ENCODE peak calls at places on chromosomes 3 and 15, in six cellular contexts. One of them, this sample, is unnamed.

GRCh38 chr15:37585966-37586656 is 348.3 kb upstream of the TMCO5A start:
- DNase-seq in GM12878: no peak
- DNase-seq in SK-N-SH: no peak
- DNase-seq in H1: no peak
- DNase-seq in K562: no peak
- DNase-seq in HCT116: no peak
- DNase-seq in this sample: no peak

GRCh38 chr3:169430687-169431404 is 232.7 kb downstream of the MECOM start:
- DNase-seq in GM12878: no peak
- DNase-seq in K562: no peak
- DNase-seq in H1: no peak
- DNase-seq in SK-N-SH: no peak
- DNase-seq in HCT116: no peak
- DNase-seq in this sample: peak

GRCh38 chr15:31390777-31391486 is 64.3 kb downstream of the KLF13 start:
- DNase-seq in H1: no peak
- DNase-seq in K562: no peak
- DNase-seq in HCT116: no peak
- DNase-seq in SK-N-SH: no peak
- DNase-seq in GM12878: no peak
- DNase-seq in this sample: no peak

GRCh38 chr3:101081990-101082389 is 88.8 kb upstream of the ABI3BP start:
- DNase-seq in H1: no peak
- DNase-seq in SK-N-SH: no peak
- DNase-seq in HCT116: no peak
- DNase-seq in K562: no peak
- DNase-seq in GM12878: no peak
- DNase-seq in this sample: no peak

GRCh38 chr3:68904064-68904463 is 28.3 kb downstream of the TAFA4 start:
- DNase-seq in H1: no peak
- DNase-seq in HCT116: no peak
- DNase-seq in SK-N-SH: no peak
- DNase-seq in K562: no peak
- DNase-seq in GM12878: no peak
- DNase-seq in this sample: no peak

GRCh38 chr15:67267440-67267839 is 12.9 kb downstream of the IQCH start:
- DNase-seq in HCT116: no peak
- DNase-seq in GM12878: no peak
- DNase-seq in K562: no peak
- DNase-seq in H1: no peak
- DNase-seq in SK-N-SH: peak
- DNase-seq in this sample: no peak

GRCh38 chr15:78506971-78507830 is at the start of gene HYKK:
- DNase-seq in K562: peak
- DNase-seq in GM12878: peak
- DNase-seq in HCT116: peak
- DNase-seq in SK-N-SH: peak
- DNase-seq in H1: peak
- DNase-seq in this sample: peak

GRCh38 chr3:32354362-32354778 is 37.3 kb upstream of the CMTM7 start:
- DNase-seq in H1: no peak
- DNase-seq in SK-N-SH: no peak
- DNase-seq in GM12878: no peak
- DNase-seq in HCT116: no peak
- DNase-seq in K562: no peak
- DNase-seq in this sample: no peak

GRCh38 chr3:38616658-38617057 is 32.8 kb downstream of the SCN5A start:
- DNase-seq in SK-N-SH: no peak
- DNase-seq in H1: no peak
- DNase-seq in K562: no peak
- DNase-seq in GM12878: no peak
- DNase-seq in HCT116: no peak
- DNase-seq in this sample: no peak

GRCh38 chr3:106635271-106635670 is 742.0 kb upstream of the CCDC54 start:
- DNase-seq in K562: no peak
- DNase-seq in GM12878: no peak
- DNase-seq in HCT116: no peak
- DNase-seq in SK-N-SH: no peak
- DNase-seq in H1: no peak
- DNase-seq in this sample: peak

DNA sequence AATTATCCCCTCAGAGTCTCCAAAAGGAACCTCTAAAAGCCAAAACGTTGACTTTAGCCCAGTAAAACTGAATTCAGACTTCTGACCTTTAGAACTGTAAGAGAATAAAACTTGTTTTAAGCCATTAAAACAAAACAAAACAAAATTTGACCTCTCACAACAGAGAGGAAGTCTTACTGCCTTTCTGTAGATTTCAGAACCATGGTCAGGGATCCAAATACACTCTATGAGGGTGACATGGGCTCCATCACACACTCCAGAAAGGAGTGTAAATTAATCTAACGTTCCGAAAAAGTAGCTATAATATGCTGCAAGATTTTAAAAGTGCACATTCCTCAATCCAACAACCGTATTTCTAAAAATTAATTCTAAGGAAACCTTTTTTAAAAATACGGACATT is 19.2 kb upstream of the RPL14 start:
- DNase-seq in K562: no peak
- DNase-seq in H1: no peak
- DNase-seq in SK-N-SH: no peak
- DNase-seq in HCT116: no peak
- DNase-seq in GM12878: no peak
- DNase-seq in this sample: no peak
- TF ChIP-seq JUND in K562: no peak
- TF ChIP-seq JUND in H1: no peak
- TF ChIP-seq JUND in SK-N-SH: no peak
- TF ChIP-seq JUND in HCT116: no peak
- TF ChIP-seq JUND in GM12878: no peak
- TF ChIP-seq JUND in this sample: no peak

DNA sequence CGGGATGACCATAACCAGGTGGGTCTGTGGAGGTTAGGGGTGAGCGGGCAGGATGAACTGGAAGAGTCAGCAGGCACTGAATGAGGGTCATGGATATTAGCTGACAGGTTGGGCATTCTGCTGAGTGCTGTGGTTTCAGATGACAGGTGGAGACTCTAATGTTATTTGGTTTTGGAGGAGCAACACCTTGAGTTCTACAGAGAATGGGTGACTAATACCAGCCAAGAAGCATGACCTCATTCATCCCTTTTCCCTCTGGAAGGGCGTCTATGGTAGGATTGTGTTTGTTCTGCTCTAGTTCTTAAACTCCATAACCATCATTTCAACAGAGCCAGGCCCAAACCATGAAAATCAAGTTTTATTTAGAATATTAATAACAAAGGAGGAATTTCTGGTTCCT is 550.7 kb upstream of the LMCD1 start:
- DNase-seq in HCT116: no peak
- DNase-seq in H1: no peak
- DNase-seq in GM12878: no peak
- DNase-seq in K562: no peak
- DNase-seq in SK-N-SH: no peak
- DNase-seq in this sample: no peak
- TF ChIP-seq JUND in HCT116: no peak
- TF ChIP-seq JUND in H1: no peak
- TF ChIP-seq JUND in GM12878: no peak
- TF ChIP-seq JUND in K562: no peak
- TF ChIP-seq JUND in SK-N-SH: no peak
- TF ChIP-seq JUND in this sample: no peak

GRCh38 chr3:65231544-65231943 is 543.7 kb upstream of the ADAMTS9 start:
- DNase-seq in HCT116: no peak
- DNase-seq in K562: no peak
- DNase-seq in SK-N-SH: peak
- DNase-seq in GM12878: no peak
- DNase-seq in H1: no peak
- DNase-seq in this sample: no peak
- TF ChIP-seq JUND in HCT116: no peak
- TF ChIP-seq JUND in K562: no peak
- TF ChIP-seq JUND in SK-N-SH: no peak
- TF ChIP-seq JUND in GM12878: no peak
- TF ChIP-seq JUND in H1: no peak
- TF ChIP-seq JUND in this sample: no peak

GRCh38 chr3:70308760-70309159 is 3.7 kb downstream of the MDFIC2 start:
- DNase-seq in SK-N-SH: peak
- DNase-seq in H1: no peak
- DNase-seq in GM12878: no peak
- DNase-seq in HCT116: no peak
- DNase-seq in K562: peak
- DNase-seq in this sample: peak
- TF ChIP-seq JUND in SK-N-SH: no peak
- TF ChIP-seq JUND in H1: no peak
- TF ChIP-seq JUND in GM12878: no peak
- TF ChIP-seq JUND in HCT116: no peak
- TF ChIP-seq JUND in K562: no peak
- TF ChIP-seq JUND in this sample: no peak

GRCh38 chr3:58494107-58494506 is 2.2 kb downstream of the KCTD6 start:
- DNase-seq in GM12878: no peak
- DNase-seq in HCT116: no peak
- DNase-seq in SK-N-SH: no peak
- DNase-seq in H1: no peak
- DNase-seq in K562: no peak
- DNase-seq in this sample: peak

GRCh38 chr3:58495101-58495500 is 3.2 kb downstream of the KCTD6 start:
- DNase-seq in K562: no peak
- DNase-seq in SK-N-SH: no peak
- DNase-seq in H1: no peak
- DNase-seq in HCT116: no peak
- DNase-seq in GM12878: no peak
- DNase-seq in this sample: no peak

GRCh38 chr3:58491506-58492384 is at the start of gene KCTD6:
- DNase-seq in GM12878: peak
- DNase-seq in HCT116: peak
- DNase-seq in K562: peak
- DNase-seq in H1: peak
- DNase-seq in SK-N-SH: peak
- DNase-seq in this sample: peak

GRCh38 chr3:58490860-58491501 is 915 bp upstream of the KCTD6 start:
- DNase-seq in K562: no peak
- DNase-seq in HCT116: no peak
- DNase-seq in SK-N-SH: no peak
- DNase-seq in GM12878: no peak
- DNase-seq in H1: no peak
- DNase-seq in this sample: no peak

DNA sequence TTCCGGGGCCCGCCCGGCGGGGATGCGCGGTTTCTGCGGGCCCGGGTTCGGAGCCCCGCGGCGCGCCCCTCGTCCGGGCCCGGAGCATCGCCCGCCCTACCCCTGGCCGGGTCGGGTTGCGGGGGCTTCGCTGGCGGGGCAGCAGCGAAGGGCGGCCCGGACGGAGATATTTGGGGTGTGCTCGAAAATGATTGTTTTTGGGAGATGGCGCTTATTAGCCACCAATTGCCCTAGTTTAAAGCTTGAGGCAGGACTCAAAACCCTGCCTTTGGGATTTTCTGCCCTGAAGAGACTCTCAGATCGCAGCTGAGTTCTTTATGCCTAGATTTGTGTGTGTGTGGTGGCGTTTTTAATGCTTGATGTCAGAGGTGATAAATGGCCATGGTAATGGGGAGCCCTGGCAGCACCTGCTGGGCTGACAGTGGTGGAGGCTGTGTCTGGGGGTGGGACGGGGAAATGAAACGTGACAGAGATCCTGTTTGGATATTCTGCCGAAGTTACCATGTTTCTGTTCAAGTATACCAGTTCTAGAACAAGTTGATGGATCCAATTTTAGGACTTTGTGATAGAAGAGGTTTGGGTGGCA is 582 bp downstream of the KCTD6 start:
- DNase-seq in K562: no peak
- DNase-seq in HCT116: no peak
- DNase-seq in SK-N-SH: peak
- DNase-seq in GM12878: no peak
- DNase-seq in H1: no peak
- DNase-seq in this sample: no peak
- TF ChIP-seq JUND in K562: no peak
- TF ChIP-seq JUND in HCT116: no peak
- TF ChIP-seq JUND in SK-N-SH: no peak
- TF ChIP-seq JUND in GM12878: no peak
- TF ChIP-seq JUND in H1: no peak
- TF ChIP-seq JUND in this sample: no peak

GRCh38 chr3:146503459-146504202 is 34.3 kb upstream of the PLSCR2 start:
- DNase-seq in K562: no peak
- DNase-seq in HCT116: peak
- DNase-seq in H1: no peak
- DNase-seq in GM12878: peak
- DNase-seq in SK-N-SH: no peak
- DNase-seq in this sample: no peak
- TF ChIP-seq JUND in K562: peak
- TF ChIP-seq JUND in HCT116: peak
- TF ChIP-seq JUND in H1: no peak
- TF ChIP-seq JUND in GM12878: peak
- TF ChIP-seq JUND in SK-N-SH: peak
- TF ChIP-seq JUND in this sample: no peak

GRCh38 chr3:117114517-117115265 is 405.1 kb downstream of the TUSC7 start:
- DNase-seq in SK-N-SH: no peak
- DNase-seq in H1: no peak
- DNase-seq in GM12878: no peak
- DNase-seq in K562: no peak
- DNase-seq in HCT116: no peak
- DNase-seq in this sample: no peak
- TF ChIP-seq JUND in SK-N-SH: no peak
- TF ChIP-seq JUND in H1: no peak
- TF ChIP-seq JUND in GM12878: no peak
- TF ChIP-seq JUND in K562: no peak
- TF ChIP-seq JUND in HCT116: no peak
- TF ChIP-seq JUND in this sample: no peak

GRCh38 chr3:194267744-194268658 is 83.1 kb downstream of the CPN2 start:
- DNase-seq in SK-N-SH: no peak
- DNase-seq in H1: no peak
- DNase-seq in HCT116: no peak
- DNase-seq in GM12878: no peak
- DNase-seq in K562: no peak
- DNase-seq in this sample: no peak

GRCh38 chr3:194265505-194265892 is 85.6 kb downstream of the CPN2 start:
- DNase-seq in H1: no peak
- DNase-seq in K562: no peak
- DNase-seq in GM12878: no peak
- DNase-seq in SK-N-SH: peak
- DNase-seq in HCT116: no peak
- DNase-seq in this sample: peak

GRCh38 chr3:194268659-194269487 is 82.3 kb downstream of the CPN2 start:
- DNase-seq in H1: no peak
- DNase-seq in SK-N-SH: no peak
- DNase-seq in HCT116: no peak
- DNase-seq in GM12878: no peak
- DNase-seq in K562: no peak
- DNase-seq in this sample: no peak

GRCh38 chr3:194265996-194266657 is 85.0 kb downstream of the CPN2 start:
- DNase-seq in K562: no peak
- DNase-seq in SK-N-SH: no peak
- DNase-seq in HCT116: no peak
- DNase-seq in GM12878: no peak
- DNase-seq in H1: peak
- DNase-seq in this sample: no peak

GRCh38 chr3:194266658-194267005 is 84.5 kb downstream of the CPN2 start:
- DNase-seq in SK-N-SH: no peak
- DNase-seq in H1: peak
- DNase-seq in GM12878: no peak
- DNase-seq in HCT116: no peak
- DNase-seq in K562: no peak
- DNase-seq in this sample: no peak
- TF ChIP-seq JUND in SK-N-SH: no peak
- TF ChIP-seq JUND in H1: no peak
- TF ChIP-seq JUND in GM12878: no peak
- TF ChIP-seq JUND in HCT116: no peak
- TF ChIP-seq JUND in K562: no peak
- TF ChIP-seq JUND in this sample: no peak

GRCh38 chr3:15796771-15797599 is 794 bp downstream of the ANKRD28 start:
- DNase-seq in H1: no peak
- DNase-seq in GM12878: no peak
- DNase-seq in HCT116: peak
- DNase-seq in K562: peak
- DNase-seq in SK-N-SH: peak
- DNase-seq in this sample: no peak
- TF ChIP-seq JUND in H1: no peak
- TF ChIP-seq JUND in GM12878: no peak
- TF ChIP-seq JUND in HCT116: peak
- TF ChIP-seq JUND in K562: no peak
- TF ChIP-seq JUND in SK-N-SH: peak
- TF ChIP-seq JUND in this sample: no peak